ENCODE peak calls at places on chromosomes 5 and 9, in eight cellular contexts. T is PC-3; B is ascending aorta; A is CD8-positive, alpha-beta T cell; Z is prostate gland; Y is cardiac muscle cell; G is ovary; I is tibial nerve. Q is an unnamed sample. For H3K4me1 and H3K27me3, the result is how much of the 10 kb centered on the place peaks cover.

GRCh38 chr9:71638627-71639026 is 129.7 kb downstream of the CEMIP2 start:
- DNase-seq in T (no peak), B (peak), A (no peak), Z (no peak), Y (peak), G (no peak), I (no peak), Q (peak)

GRCh38 chr9:126533911-126534300 is 79.8 kb upstream of the LMX1B start:
- DNase-seq in T (no peak), B (no peak), A (no peak), Z (no peak), Y (no peak), G (no peak), I (no peak), Q (no peak)

GRCh38 chr5:143923634-143924265 is 111.8 kb downstream of the HMHB1 start:
- DNase-seq in T (peak), B (no peak), A (no peak), Z (no peak), Y (peak), G (no peak), I (no peak), Q (no peak)

GRCh38 chr9:35108946-35109575 is 6.1 kb upstream of the STOML2 start:
- DNase-seq in T (no peak), B (no peak), A (no peak), Z (no peak), Y (no peak), G (no peak), I (no peak), Q (no peak)

GRCh38 chr9:3479516-3480352 is 46.1 kb downstream of the RFX3 start:
- DNase-seq in T (no peak), B (no peak), A (no peak), Z (no peak), Y (no peak), G (no peak), I (no peak), Q (no peak)

GRCh38 chr9:116673375-116673774 is 13.7 kb upstream of the TRIM32 start:
- DNase-seq in T (no peak), B (no peak), A (no peak), Z (no peak), Y (peak), G (no peak), I (no peak), Q (no peak)

GRCh38 chr9:72460342-72461312 is 60.8 kb upstream of the TMC1 start:
- DNase-seq in T (no peak), B (no peak), A (no peak), Z (no peak), Y (no peak), G (no peak), I (no peak), Q (no peak)

GRCh38 chr5:139021346-139021745 is 146.2 kb upstream of the LRRTM2 start:
- DNase-seq in T (no peak), B (no peak), A (no peak), Z (no peak), Y (no peak), G (no peak), I (no peak), Q (no peak)

GRCh38 chr5:113487779-113488644 is at the start of gene MCC:
- DNase-seq in T (peak), B (no peak), A (no peak), Z (peak), Y (peak), G (peak), I (peak), Q (peak)

GRCh38 chr5:158590936-158591863 is 508.5 kb downstream of the EBF1 start:
- DNase-seq in T (peak), B (no peak), A (no peak), Z (peak), Y (peak), G (peak), I (no peak), Q (no peak)

GRCh38 chr5:177147239-177147638 is 13.7 kb downstream of the NSD1 start:
- DNase-seq in T (peak), B (no peak), A (no peak), Z (no peak), Y (peak), G (no peak), I (no peak), Q (no peak)

GRCh38 chr9:35164711-35165110 is 2.9 kb downstream of the UNC13B start:
- DNase-seq in T (peak), B (no peak), A (no peak), Z (no peak), Y (peak), G (no peak), I (no peak), Q (no peak)

GRCh38 chr5:7877851-7878250 is 8.9 kb downstream of the MTRR start:
- DNase-seq in T (no peak), B (no peak), A (no peak), Z (no peak), Y (peak), G (no peak), I (no peak), Q (no peak)

GRCh38 chr9:27532046-27532445 is 2.4 kb upstream of the MOB3B start:
- DNase-seq in T (no peak), B (no peak), A (no peak), Z (no peak), Y (no peak), G (no peak), I (no peak), Q (no peak)

GRCh38 chr9:27528886-27529315 is 713 bp downstream of the MOB3B start:
- DNase-seq in T (no peak), B (no peak), A (peak), Z (peak), Y (peak), G (peak), I (peak), Q (peak)

GRCh38 chr9:27528278-27528885 is 1.2 kb downstream of the MOB3B start:
- DNase-seq in T (no peak), B (peak), A (peak), Z (peak), Y (peak), G (peak), I (peak), Q (peak)

GRCh38 chr9:27529316-27530278 is at the start of gene MOB3B:
- DNase-seq in T (peak), B (no peak), A (peak), Z (peak), Y (peak), G (peak), I (peak), Q (peak)

DNA sequence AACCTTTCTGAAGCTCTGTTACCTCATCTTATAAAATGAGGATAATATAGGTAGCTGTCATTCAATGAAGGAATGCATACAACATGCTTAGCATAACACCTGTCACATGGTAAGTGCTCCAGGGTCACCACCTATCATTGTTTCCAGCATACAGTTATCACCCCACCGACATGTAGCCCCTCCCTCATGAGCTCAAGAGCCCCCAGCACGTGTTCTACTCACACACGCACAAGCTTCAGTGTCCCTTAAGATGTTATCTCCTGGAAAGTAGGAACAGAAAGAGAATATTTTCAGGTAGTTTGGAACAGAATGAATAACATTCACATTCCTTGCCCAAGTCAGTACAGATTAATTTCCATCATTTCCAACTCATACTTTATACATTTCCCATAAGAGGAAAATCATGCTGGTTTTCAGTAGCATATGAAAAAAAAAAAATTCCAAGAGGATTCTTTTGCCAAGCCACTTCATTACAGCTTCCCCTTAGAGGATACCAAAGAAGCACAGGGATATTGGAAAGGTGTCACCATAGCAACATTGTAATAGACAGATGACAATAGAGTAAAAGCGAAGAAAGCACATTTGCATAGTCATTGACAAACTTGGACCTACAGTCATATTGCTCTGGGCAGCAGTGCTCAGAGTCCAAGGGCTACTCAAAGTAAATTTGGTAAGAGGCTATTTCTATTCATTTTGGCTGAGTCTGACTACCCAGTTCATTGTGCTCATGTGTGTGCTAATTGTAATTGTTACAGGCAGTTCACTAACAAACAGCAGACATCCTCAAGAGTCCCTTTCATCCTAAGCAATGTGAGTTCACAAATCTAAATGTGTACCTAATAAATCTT is 1.5 kb upstream of the MOB3B start:
- DNase-seq in T (no peak), B (no peak), A (no peak), Z (no peak), Y (no peak), G (no peak), I (no peak), Q (no peak)
- TF ChIP-seq CTCF in T (no peak), B (no peak), A (no peak), Z (no peak), Y (no peak), G (no peak), I (no peak), Q (no peak)

DNA sequence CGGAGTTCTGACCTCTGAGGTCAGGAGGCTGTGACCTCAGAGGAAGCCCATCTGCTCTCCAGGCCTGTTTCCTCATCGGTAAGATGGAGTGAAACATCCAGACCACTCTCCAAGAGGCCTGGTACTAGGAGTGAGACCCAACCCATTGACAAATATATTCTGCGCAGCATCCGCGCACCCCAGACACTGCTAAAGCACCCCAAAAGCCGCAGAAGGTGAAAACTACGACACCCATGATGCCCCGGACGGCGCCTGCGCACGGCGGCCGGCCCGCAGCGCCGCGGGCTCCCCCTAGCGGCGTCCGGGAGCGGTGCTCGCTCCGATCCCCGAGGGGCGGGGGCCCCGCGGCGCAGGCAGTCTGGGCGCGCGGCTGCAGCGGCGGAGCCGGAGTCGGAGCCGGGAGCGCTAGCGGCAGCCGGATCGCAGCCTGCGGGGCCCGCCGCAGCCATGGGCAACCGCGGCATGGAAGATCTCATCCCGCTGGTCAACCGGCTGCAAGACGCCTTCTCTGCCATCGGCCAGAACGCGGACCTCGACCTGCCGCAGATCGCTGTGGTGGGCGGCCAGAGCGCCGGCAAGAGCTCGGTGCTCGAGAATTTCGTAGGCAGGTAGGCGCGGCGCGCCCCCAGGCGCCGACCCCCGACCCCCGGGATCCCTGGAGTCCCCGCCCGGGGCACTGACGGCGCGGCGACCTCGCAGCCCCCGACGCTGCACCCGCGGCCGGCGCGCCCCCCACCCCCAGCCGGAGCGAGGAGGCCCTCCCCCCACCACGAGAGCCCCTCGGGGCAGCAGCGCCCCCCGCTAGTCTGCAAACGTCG is at the start of gene DNM1:
- DNase-seq in T (peak), B (no peak), A (peak), Z (peak), Y (peak), G (peak), I (no peak), Q (no peak)
- H3K4me1 ChIP-seq in T (under half), B (under half), A (under half), Z (under half), Y (under half), G (under half), I (under half), Q (under half)

GRCh38 chr5:68843600-68844342 is 250.0 kb upstream of the SLC30A5 start:
- DNase-seq in T (no peak), B (no peak), A (no peak), Z (no peak), Y (no peak), G (no peak), I (no peak), Q (no peak)

GRCh38 chr5:68839019-68839552 is 254.7 kb upstream of the SLC30A5 start:
- DNase-seq in T (peak), B (no peak), A (no peak), Z (peak), Y (peak), G (no peak), I (no peak), Q (no peak)

GRCh38 chr5:68834486-68834885 is 259.3 kb upstream of the SLC30A5 start:
- DNase-seq in T (no peak), B (no peak), A (no peak), Z (no peak), Y (peak), G (no peak), I (no peak), Q (no peak)

GRCh38 chr5:68838157-68838718 is 255.6 kb upstream of the SLC30A5 start:
- DNase-seq in T (no peak), B (no peak), A (no peak), Z (no peak), Y (no peak), G (no peak), I (no peak), Q (no peak)
- H3K27me3 ChIP-seq in T (under half), B (under half), A (under half), Z (under half), Y (under half), G (under half), I (under half), Q (under half)

GRCh38 chr5:44949687-44950086 is 140.9 kb downstream of the MRPS30 start:
- DNase-seq in T (no peak), B (no peak), A (no peak), Z (no peak), Y (no peak), G (no peak), I (no peak), Q (no peak)

GRCh38 chr5:44951371-44951770 is 142.6 kb downstream of the MRPS30 start:
- DNase-seq in T (no peak), B (no peak), A (no peak), Z (no peak), Y (no peak), G (no peak), I (no peak), Q (no peak)

GRCh38 chr5:44953078-44953477 is 144.3 kb downstream of the MRPS30 start:
- DNase-seq in T (no peak), B (no peak), A (no peak), Z (no peak), Y (no peak), G (no peak), I (no peak), Q (no peak)

DNA sequence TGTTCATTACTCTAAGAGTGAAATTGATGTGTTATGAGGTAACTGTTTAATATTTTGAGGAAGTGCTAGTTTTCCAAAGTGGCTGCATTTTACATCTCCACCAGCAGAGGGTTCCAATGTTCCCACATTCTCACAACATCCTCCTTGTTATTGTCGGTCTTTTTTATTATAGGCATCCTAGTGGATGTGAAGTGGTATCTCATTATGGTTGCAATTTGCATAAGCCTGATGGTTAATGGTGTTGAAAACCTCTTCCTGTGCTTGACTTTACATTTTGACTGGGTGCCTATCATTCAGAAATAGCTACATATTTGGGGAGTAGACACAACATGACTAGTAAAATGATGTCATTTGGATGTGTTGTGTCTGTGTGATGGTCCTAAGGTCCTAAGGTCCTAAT is 143.6 kb downstream of the MRPS30 start:
- DNase-seq in T (peak), B (no peak), A (no peak), Z (no peak), Y (peak), G (no peak), I (no peak), Q (no peak)
- TF ChIP-seq CTCF in T (peak), B (peak), A (peak), Z (no peak), Y (peak), G (no peak), I (peak), Q (no peak)

GRCh38 chr9:122444366-122444765 is 33.4 kb downstream of the OR1J1 start:
- DNase-seq in T (no peak), B (no peak), A (no peak), Z (no peak), Y (peak), G (no peak), I (no peak), Q (no peak)
- H3K4me1 ChIP-seq in T (under half), B (under half), A (under half), Z (under half), Y (under half), G (under half), I (under half), Q (under half)

GRCh38 chr9:110443878-110444245 is 106.2 kb upstream of the TXNDC8 start:
- DNase-seq in T (no peak), B (no peak), A (no peak), Z (no peak), Y (peak), G (no peak), I (no peak), Q (no peak)
- H3K27me3 ChIP-seq in T (under half), B (under half), A (under half), Z (under half), Y (under half), G (under half), I (under half), Q (under half)

DNA sequence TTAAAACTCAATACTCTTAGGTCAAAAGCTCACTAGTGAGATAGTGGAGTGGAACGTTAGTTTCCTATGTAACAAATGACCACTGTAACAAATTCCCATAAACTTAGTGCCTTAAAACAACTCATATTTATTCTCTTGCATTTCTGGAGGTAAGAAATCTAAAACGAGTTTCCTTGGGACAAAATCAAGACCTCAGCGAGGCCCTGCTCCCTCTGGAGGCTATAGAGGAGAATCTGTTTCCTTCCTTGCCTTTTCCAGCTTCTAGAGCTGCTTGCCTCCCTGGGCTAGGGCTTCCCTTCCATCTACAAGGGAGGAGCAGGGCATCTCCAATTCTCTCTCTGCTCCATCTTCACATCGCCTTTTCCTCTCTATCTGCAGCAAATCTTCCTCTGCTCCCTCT is 32.0 kb downstream of the SEMA5A start:
- DNase-seq in T (peak), B (no peak), A (no peak), Z (no peak), Y (peak), G (no peak), I (no peak), Q (no peak)
- TF ChIP-seq CTCF in T (peak), B (peak), A (no peak), Z (no peak), Y (peak), G (no peak), I (peak), Q (peak)